ENCODE peak calls at places on chromosomes 12 and 14, in nine cellular contexts. D is body of pancreas, I is IMR-90, K is Peyer's patch, S is transverse colon, J is thyroid gland, C is K562, H is suprapubic skin, R is ovary. T is an unnamed sample. For H3K27me3, the result is how much of the 10 kb centered on the place peaks cover.

GRCh38 chr14:60722836-60723217 is 1.3 kb downstream of the SIX4 start:
- DNase-seq in D (peak), I (peak), K (no peak), S (peak), J (peak), C (peak), H (no peak), R (peak), T (no peak)

GRCh38 chr12:130356222-130356621 is 18.5 kb downstream of the PIWIL1 start:
- DNase-seq in D (no peak), I (no peak), K (no peak), S (no peak), J (no peak), C (no peak), H (no peak), R (no peak), T (no peak)

GRCh38 chr14:103189481-103190470 is 66.5 kb downstream of the TNFAIP2 start:
- DNase-seq in D (no peak), I (no peak), K (no peak), S (no peak), J (no peak), C (no peak), H (no peak), R (no peak), T (peak)

GRCh38 chr12:4962539-4963486 is 53.1 kb downstream of the KCNA1 start:
- DNase-seq in D (no peak), I (no peak), K (no peak), S (no peak), J (no peak), C (no peak), H (no peak), R (no peak), T (no peak)

GRCh38 chr12:113016796-113017195 is 38.5 kb downstream of the OAS2 start:
- DNase-seq in D (no peak), I (no peak), K (no peak), S (no peak), J (no peak), C (no peak), H (no peak), R (no peak), T (no peak)

GRCh38 chr14:64937821-64938193 is 4.7 kb downstream of the GPX2 start:
- DNase-seq in D (no peak), I (peak), K (no peak), S (no peak), J (no peak), C (peak), H (no peak), R (no peak), T (no peak)

GRCh38 chr12:67355428-67356385 is 86.5 kb downstream of the CAND1 start:
- DNase-seq in D (peak), I (peak), K (no peak), S (no peak), J (peak), C (peak), H (no peak), R (peak), T (peak)

GRCh38 chr12:5085896-5086295 is 42.2 kb downstream of the KCNA5 start:
- DNase-seq in D (no peak), I (peak), K (no peak), S (no peak), J (no peak), C (no peak), H (no peak), R (no peak), T (no peak)

GRCh38 chr12:91877022-91877421 is 268.6 kb downstream of the BTG1 start:
- DNase-seq in D (peak), I (peak), K (peak), S (peak), J (peak), C (no peak), H (no peak), R (no peak), T (peak)

GRCh38 chr12:28766398-28766797 is 382.7 kb upstream of the FAR2 start:
- DNase-seq in D (no peak), I (no peak), K (no peak), S (no peak), J (no peak), C (no peak), H (no peak), R (no peak), T (no peak)

GRCh38 chr14:92493024-92493423 is 20.6 kb upstream of the RIN3 start:
- DNase-seq in D (no peak), I (no peak), K (no peak), S (no peak), J (no peak), C (no peak), H (no peak), R (no peak), T (no peak)

GRCh38 chr12:57629897-57630471 is 3.0 kb downstream of the B4GALNT1 start:
- DNase-seq in D (no peak), I (no peak), K (no peak), S (no peak), J (no peak), C (no peak), H (peak), R (no peak), T (peak)

GRCh38 chr14:99346470-99347080 is 74.6 kb upstream of the BCL11B start:
- DNase-seq in D (peak), I (no peak), K (no peak), S (no peak), J (no peak), C (no peak), H (no peak), R (no peak), T (no peak)

GRCh38 chr12:89160716-89161123 is 191.6 kb downstream of the DUSP6 start:
- DNase-seq in D (peak), I (peak), K (no peak), S (peak), J (no peak), C (no peak), H (peak), R (no peak), T (no peak)

GRCh38 chr12:111557271-111558106 is 41.6 kb downstream of the ATXN2 start:
- DNase-seq in D (no peak), I (peak), K (no peak), S (no peak), J (no peak), C (no peak), H (no peak), R (no peak), T (no peak)

GRCh38 chr14:92481386-92481785 is 32.2 kb upstream of the RIN3 start:
- DNase-seq in D (no peak), I (peak), K (no peak), S (peak), J (no peak), C (no peak), H (no peak), R (no peak), T (peak)

GRCh38 chr12:100566887-100567637 is 6.4 kb upstream of the GAS2L3 start:
- DNase-seq in D (peak), I (peak), K (no peak), S (no peak), J (no peak), C (no peak), H (no peak), R (no peak), T (peak)

GRCh38 chr12:122999986-123000420 is 19.5 kb downstream of the ARL6IP4 start:
- DNase-seq in D (no peak), I (no peak), K (no peak), S (no peak), J (no peak), C (no peak), H (no peak), R (no peak), T (no peak)

GRCh38 chr12:1890810-1891209 is 27.6 kb downstream of the CACNA2D4 start:
- DNase-seq in D (no peak), I (no peak), K (no peak), S (no peak), J (no peak), C (no peak), H (no peak), R (no peak), T (no peak)

GRCh38 chr12:33438890-33439586 is 581 bp downstream of the SYT10 start:
- DNase-seq in D (no peak), I (no peak), K (peak), S (no peak), J (no peak), C (peak), H (no peak), R (no peak), T (peak)

GRCh38 chr14:34359423-34360120 is 102.5 kb downstream of the SPTSSA start:
- DNase-seq in D (no peak), I (no peak), K (no peak), S (peak), J (no peak), C (no peak), H (no peak), R (no peak), T (no peak)

GRCh38 chr12:19780460-19780859 is 341.2 kb downstream of the AEBP2 start:
- DNase-seq in D (no peak), I (no peak), K (no peak), S (no peak), J (no peak), C (no peak), H (no peak), R (no peak), T (no peak)

GRCh38 chr12:63079791-63080395 is 71.1 kb downstream of the AVPR1A start:
- DNase-seq in D (no peak), I (no peak), K (no peak), S (no peak), J (peak), C (no peak), H (no peak), R (no peak), T (no peak)

GRCh38 chr12:89067436-89067835 is 284.9 kb downstream of the DUSP6 start:
- DNase-seq in D (no peak), I (peak), K (no peak), S (no peak), J (no peak), C (no peak), H (no peak), R (no peak), T (no peak)

GRCh38 chr12:114744696-114745095 is 60.7 kb upstream of the TBX3 start:
- DNase-seq in D (no peak), I (peak), K (no peak), S (peak), J (no peak), C (no peak), H (no peak), R (peak), T (no peak)

GRCh38 chr14:57512221-57512620 is 18.6 kb upstream of the CCDC198 start:
- DNase-seq in D (no peak), I (no peak), K (no peak), S (no peak), J (no peak), C (no peak), H (no peak), R (no peak), T (no peak)

GRCh38 chr14:53470351-53471043 is 317.4 kb upstream of the DDHD1 start:
- DNase-seq in D (no peak), I (peak), K (no peak), S (no peak), J (peak), C (no peak), H (no peak), R (no peak), T (no peak)

GRCh38 chr12:111320233-111321050 is 48.5 kb downstream of the PHETA1 start:
- DNase-seq in D (no peak), I (no peak), K (no peak), S (no peak), J (no peak), C (no peak), H (no peak), R (no peak), T (no peak)

GRCh38 chr12:44101470-44101869 is 265.6 kb downstream of the TMEM117 start:
- DNase-seq in D (no peak), I (no peak), K (no peak), S (no peak), J (no peak), C (no peak), H (no peak), R (no peak), T (no peak)

GRCh38 chr12:47767197-47767724 is 5.8 kb upstream of the SLC48A1 start:
- DNase-seq in D (peak), I (peak), K (peak), S (peak), J (peak), C (peak), H (no peak), R (no peak), T (no peak)

GRCh38 chr12:5684989-5685388 is 253.1 kb downstream of the NTF3 start:
- DNase-seq in D (no peak), I (no peak), K (no peak), S (no peak), J (no peak), C (no peak), H (no peak), R (no peak), T (no peak)

DNA sequence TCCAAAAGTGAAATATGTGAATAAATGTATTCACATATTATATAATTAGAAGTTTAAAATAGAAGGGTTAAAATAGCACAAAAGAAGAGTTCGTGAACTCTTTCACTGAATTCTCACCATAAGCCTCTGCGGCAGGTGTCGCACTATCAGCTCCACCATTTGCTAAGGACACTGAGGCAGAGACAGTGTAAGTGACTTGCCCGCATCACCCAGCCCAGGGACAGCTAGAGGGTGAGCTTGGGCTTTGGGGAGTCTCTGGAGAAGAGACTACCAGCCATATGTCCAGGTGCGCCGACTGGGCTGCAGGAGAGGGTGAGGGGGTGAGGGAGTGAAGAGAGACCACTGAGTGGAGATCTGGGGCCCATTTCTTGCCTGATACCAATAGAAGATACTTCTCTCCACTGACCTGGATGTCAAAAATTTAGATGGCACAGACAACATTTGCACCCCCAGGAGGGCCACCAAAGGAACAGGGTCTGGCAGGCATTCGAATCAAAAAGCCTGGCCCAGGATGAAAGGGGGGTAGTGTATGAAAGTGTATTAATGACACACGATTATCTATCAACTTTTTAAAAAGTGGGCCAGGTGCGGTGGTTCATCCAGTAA is 28.5 kb downstream of the FAIM2 start:
- DNase-seq in D (no peak), I (no peak), K (no peak), S (no peak), J (no peak), C (no peak), H (no peak), R (no peak), T (no peak)
- H3K27ac ChIP-seq in D (no peak), I (no peak), K (no peak), S (no peak), J (no peak), C (no peak), H (no peak), R (no peak), T (no peak)

DNA sequence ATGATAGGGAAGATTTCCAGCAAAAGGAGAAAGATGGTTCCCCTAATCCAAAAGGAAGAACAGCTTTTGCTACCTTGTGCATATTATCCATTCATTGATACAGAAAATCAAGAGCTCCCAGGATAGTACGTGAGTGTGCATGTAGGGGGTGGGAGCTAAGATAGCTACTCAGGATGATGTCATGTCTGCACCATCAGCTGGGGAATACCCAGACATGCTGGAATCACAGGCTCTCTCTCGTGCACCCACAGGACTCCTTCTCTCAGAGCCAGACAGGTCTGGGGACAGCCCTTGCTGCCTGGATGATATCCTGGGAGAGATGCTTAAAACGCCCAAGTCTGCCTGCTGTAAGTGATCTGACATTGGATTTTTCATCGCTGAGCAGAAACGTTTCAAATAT is 38.9 kb downstream of the FOXN3 start:
- DNase-seq in D (no peak), I (peak), K (no peak), S (no peak), J (no peak), C (no peak), H (no peak), R (no peak), T (peak)
- H3K27me3 ChIP-seq in D (under half), I (under half), K (under half), S (under half), J (under half), C (under half), H (under half), R (under half), T (under half)

DNA sequence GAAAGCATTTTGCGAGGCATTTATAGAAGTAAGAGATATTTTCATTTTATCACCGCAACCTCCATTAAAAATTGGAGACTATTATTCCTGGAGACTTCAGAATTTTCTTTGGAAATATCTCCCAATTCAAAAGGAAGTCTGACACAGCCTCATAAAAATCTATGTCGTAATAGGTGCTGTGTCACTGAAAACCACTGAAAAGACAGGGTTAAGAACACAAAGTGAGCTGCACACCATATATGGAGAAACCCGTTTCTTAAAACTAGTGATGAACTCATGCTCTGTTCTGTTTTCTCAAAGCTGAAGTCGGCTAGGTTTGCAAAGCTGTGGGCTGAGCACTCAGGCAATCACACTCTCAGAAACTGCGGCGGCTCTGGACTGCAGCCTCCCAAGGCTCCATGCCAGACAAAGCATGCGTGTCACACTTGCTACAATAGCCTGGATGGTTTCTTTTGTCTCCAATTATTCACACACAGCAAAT is at the start of gene GLIPR1:
- DNase-seq in D (peak), I (peak), K (no peak), S (peak), J (peak), C (no peak), H (peak), R (peak), T (peak)
- TF ChIP-seq POLR2A in D (peak), I (peak), K (peak), S (peak), J (peak), C (no peak), H (no peak), R (peak), T (no peak)

GRCh38 chr12:49296836-49297694 is 2.1 kb downstream of the PRPH start:
- DNase-seq in D (peak), I (no peak), K (peak), S (peak), J (peak), C (peak), H (no peak), R (no peak), T (peak)

GRCh38 chr12:49296034-49296835 is 1.3 kb downstream of the PRPH start:
- DNase-seq in D (peak), I (no peak), K (peak), S (peak), J (peak), C (peak), H (no peak), R (no peak), T (peak)

GRCh38 chr12:49298160-49298559 is 3.2 kb downstream of the PRPH start:
- DNase-seq in D (no peak), I (no peak), K (no peak), S (peak), J (no peak), C (no peak), H (no peak), R (no peak), T (peak)

GRCh38 chr12:49295087-49296001 is at the start of gene PRPH:
- DNase-seq in D (no peak), I (no peak), K (peak), S (no peak), J (peak), C (no peak), H (no peak), R (no peak), T (peak)

GRCh38 chr12:49297695-49298060 is 2.7 kb downstream of the PRPH start:
- DNase-seq in D (no peak), I (no peak), K (no peak), S (no peak), J (no peak), C (no peak), H (no peak), R (no peak), T (no peak)
- H3K27ac ChIP-seq in D (no peak), I (no peak), K (no peak), S (no peak), J (no peak), C (no peak), H (no peak), R (no peak), T (no peak)

GRCh38 chr12:52464921-52465320 is 8.7 kb downstream of the KRT6C start:
- DNase-seq in D (no peak), I (no peak), K (no peak), S (no peak), J (no peak), C (no peak), H (no peak), R (no peak), T (no peak)

GRCh38 chr12:52455818-52456217 is 3.9 kb upstream of the KRT6B start:
- DNase-seq in D (no peak), I (no peak), K (no peak), S (no peak), J (no peak), C (no peak), H (no peak), R (no peak), T (no peak)

GRCh38 chr12:52461693-52462092 is 9.7 kb upstream of the KRT6B start:
- DNase-seq in D (no peak), I (no peak), K (no peak), S (peak), J (peak), C (no peak), H (no peak), R (no peak), T (no peak)
- H3K27me3 ChIP-seq in D (under half), I (under half), K (under half), S (under half), J (under half), C (under half), H (under half), R (under half), T (under half)

DNA sequence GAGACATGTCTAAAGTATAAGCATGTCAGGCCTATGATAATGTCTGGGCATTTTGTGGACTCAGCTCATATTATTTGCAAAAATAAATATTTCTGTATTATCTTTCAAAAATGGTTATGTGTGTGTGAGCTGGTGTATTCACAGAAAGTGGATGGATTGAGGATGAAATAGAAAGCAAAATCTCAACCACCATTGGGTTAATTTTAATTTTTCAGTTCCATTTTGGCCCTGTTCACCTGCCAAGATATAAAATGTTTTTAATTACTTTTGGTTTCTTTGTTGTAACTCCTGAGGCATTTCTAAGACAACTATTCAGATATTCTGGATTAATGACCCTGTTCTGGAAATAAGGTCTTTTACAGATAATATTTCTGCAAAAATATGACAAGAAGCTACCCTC is 232.7 kb upstream of the PPFIA2 start:
- DNase-seq in D (no peak), I (no peak), K (no peak), S (no peak), J (no peak), C (no peak), H (no peak), R (no peak), T (no peak)
- TF ChIP-seq POLR2A in D (no peak), I (no peak), K (no peak), S (no peak), J (no peak), C (no peak), H (no peak), R (no peak), T (no peak)

DNA sequence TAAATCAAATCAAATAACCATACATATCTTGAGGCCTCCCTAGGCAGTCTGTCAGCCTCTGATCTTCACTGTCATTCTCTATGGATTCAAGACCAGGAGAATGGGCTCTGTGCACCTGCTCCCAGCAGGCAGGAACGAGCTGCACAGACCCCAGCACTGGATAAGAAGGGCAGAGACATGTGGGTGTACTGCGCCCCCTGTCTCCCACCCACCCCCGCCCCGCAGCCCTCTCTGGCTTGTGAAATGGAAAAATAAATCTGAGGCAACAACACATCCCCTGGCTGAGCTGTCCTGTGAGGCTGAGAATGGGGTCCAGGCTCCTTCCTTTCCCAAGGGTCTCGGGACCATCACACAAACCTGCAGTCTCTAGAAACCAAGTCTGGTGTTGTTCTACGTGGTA is 26.2 kb downstream of the CLMN start:
- DNase-seq in D (no peak), I (no peak), K (no peak), S (no peak), J (no peak), C (no peak), H (no peak), R (no peak), T (no peak)
- H3K27ac ChIP-seq in D (no peak), I (no peak), K (no peak), S (no peak), J (no peak), C (no peak), H (no peak), R (no peak), T (no peak)